ENCODE peak calls at places on chromosomes 7 and 10, in ten cellular contexts. I is T-helper 2 cell; Q is activated CD4-positive, alpha-beta T cell treated with anti-CD3 and anti-CD28 coated beads, Interleukin-2, amount 50 U/mL, for 24 hours; O is pons; S is hepatocyte; E is RCC 7860; T is NAMALWA; V is left ventricle myocardium superior; K is HEK293T; L is retinal pigment epithelial cell. A is an unnamed sample.

GRCh38 chr7:132270517-132270916 is 305.8 kb downstream of the PLXNA4 start:
- DNase-seq in I (peak; percentile 5), Q (no peak), O (no peak), S (peak; percentile 27), E (no peak), T (peak; percentile 12), V (no peak), K (no peak), L (no peak), A (no peak)

GRCh38 chr7:45024126-45024744 is 24.2 kb downstream of the CCM2 start:
- DNase-seq in I (no peak), Q (no peak), O (no peak), S (no peak), E (no peak), T (no peak), V (no peak), K (no peak), L (no peak), A (no peak)

GRCh38 chr7:139773372-139773771 is 4.4 kb downstream of the HIPK2 start:
- DNase-seq in I (peak; percentile 73), Q (no peak), O (no peak), S (no peak), E (no peak), T (no peak), V (no peak), K (no peak), L (no peak), A (no peak)

GRCh38 chr7:34091330-34091917 is 186.1 kb downstream of the BMPER start:
- DNase-seq in I (peak; percentile 22), Q (no peak), O (no peak), S (peak; percentile 49), E (peak; percentile 35), T (peak; percentile 68), V (no peak), K (peak; percentile 32), L (no peak), A (no peak)

GRCh38 chr10:79029478-79030390 is 39.0 kb upstream of the ZMIZ1 start:
- DNase-seq in I (no peak), Q (no peak), O (no peak), S (no peak), E (no peak), T (no peak), V (no peak), K (no peak), L (no peak), A (no peak)

GRCh38 chr10:125700355-125700911 is 17.5 kb upstream of the TEX36 start:
- DNase-seq in I (no peak), Q (no peak), O (no peak), S (no peak), E (no peak), T (no peak), V (no peak), K (no peak), L (no peak), A (no peak)

GRCh38 chr7:128178611-128179010 is 62.5 kb upstream of the LEP start:
- DNase-seq in I (no peak), Q (no peak), O (no peak), S (no peak), E (no peak), T (peak; percentile 66), V (no peak), K (no peak), L (no peak), A (no peak)

GRCh38 chr7:120819861-120820260 is 38.1 kb downstream of the TSPAN12 start:
- DNase-seq in I (no peak), Q (no peak), O (no peak), S (no peak), E (no peak), T (no peak), V (no peak), K (no peak), L (no peak), A (no peak)

GRCh38 chr7:27704407-27705199 is 35.4 kb upstream of the TAX1BP1 start:
- DNase-seq in I (no peak), Q (no peak), O (no peak), S (no peak), E (no peak), T (no peak), V (no peak), K (no peak), L (no peak), A (no peak)

GRCh38 chr10:12337407-12337806 is 11.9 kb upstream of the CAMK1D start:
- DNase-seq in I (no peak), Q (no peak), O (no peak), S (no peak), E (no peak), T (no peak), V (no peak), K (no peak), L (no peak), A (no peak)

GRCh38 chr7:103447073-103447960 is 1.3 kb upstream of the SLC26A5 start:
- DNase-seq in I (peak; percentile 38), Q (no peak), O (peak; percentile 50), S (peak; percentile 75), E (peak; percentile 24), T (peak; percentile 82), V (no peak), K (peak; percentile 76), L (peak; percentile 10), A (no peak)

GRCh38 chr7:80480566-80480965 is 31.3 kb downstream of the GNAT3 start:
- DNase-seq in I (no peak), Q (no peak), O (no peak), S (no peak), E (no peak), T (no peak), V (no peak), K (no peak), L (no peak), A (no peak)

GRCh38 chr10:119521443-119522204 is 20.9 kb downstream of the RGS10 start:
- DNase-seq in I (no peak), Q (no peak), O (no peak), S (no peak), E (peak; percentile 74), T (no peak), V (no peak), K (no peak), L (no peak), A (no peak)

GRCh38 chr10:114810926-114811325 is 10.7 kb upstream of the FHIP2A start:
- DNase-seq in I (peak; percentile 77), Q (no peak), O (no peak), S (no peak), E (no peak), T (no peak), V (no peak), K (no peak), L (no peak), A (no peak)

GRCh38 chr7:108299251-108300014 is 156.8 kb downstream of the NRCAM start:
- DNase-seq in I (no peak), Q (no peak), O (no peak), S (peak; percentile 46), E (peak; percentile 99), T (no peak), V (no peak), K (no peak), L (peak; percentile 34), A (no peak)

GRCh38 chr10:122504551-122504950 is 43.2 kb downstream of the HTRA1 start:
- DNase-seq in I (no peak), Q (no peak), O (peak; percentile 95), S (peak; percentile 60), E (peak; percentile 63), T (no peak), V (peak; percentile 95), K (peak; percentile 45), L (peak; percentile 62), A (peak; percentile 7)